ENCODE peak calls at places on chromosomes 5 and 9, in six cellular contexts. One of them, this sample, is unnamed.
A peak's percentile ranks its signal among the peaks of the same experiment; 100 is the strongest.

GRCh38 chr9:84670106-84670800 is 724 bp downstream of the NTRK2 start:
- DNase-seq in mammary epithelial cell: no peak
- DNase-seq in neural progenitor cell: peak; percentile 80
- DNase-seq in HL-60: no peak
- DNase-seq in A549: no peak
- DNase-seq in CD8-positive, alpha-beta T cell: no peak
- DNase-seq in this sample: no peak

GRCh38 chr5:83964235-83964634 is 243.6 kb upstream of the HAPLN1 start:
- DNase-seq in neural progenitor cell: no peak
- DNase-seq in mammary epithelial cell: no peak
- DNase-seq in CD8-positive, alpha-beta T cell: no peak
- DNase-seq in A549: no peak
- DNase-seq in HL-60: peak; percentile 1
- DNase-seq in this sample: no peak

GRCh38 chr5:101543780-101544179 is 640.7 kb upstream of the ST8SIA4 start:
- DNase-seq in HL-60: no peak
- DNase-seq in neural progenitor cell: no peak
- DNase-seq in A549: peak; percentile 13
- DNase-seq in CD8-positive, alpha-beta T cell: no peak
- DNase-seq in mammary epithelial cell: no peak
- DNase-seq in this sample: no peak

GRCh38 chr9:95927288-95928004 is 52.0 kb downstream of the ERCC6L2 start:
- DNase-seq in CD8-positive, alpha-beta T cell: no peak
- DNase-seq in HL-60: no peak
- DNase-seq in neural progenitor cell: no peak
- DNase-seq in A549: no peak
- DNase-seq in mammary epithelial cell: no peak
- DNase-seq in this sample: no peak

GRCh38 chr5:10264569-10264968 is 14.5 kb downstream of the CCT5 start:
- DNase-seq in neural progenitor cell: no peak
- DNase-seq in mammary epithelial cell: no peak
- DNase-seq in A549: no peak
- DNase-seq in HL-60: no peak
- DNase-seq in CD8-positive, alpha-beta T cell: no peak
- DNase-seq in this sample: no peak

GRCh38 chr9:124222109-124222508 is 35.6 kb upstream of the NEK6 start:
- DNase-seq in A549: no peak
- DNase-seq in neural progenitor cell: no peak
- DNase-seq in CD8-positive, alpha-beta T cell: no peak
- DNase-seq in mammary epithelial cell: no peak
- DNase-seq in HL-60: no peak
- DNase-seq in this sample: no peak

GRCh38 chr5:77852514-77853352 is 76.6 kb upstream of the TBCA start:
- DNase-seq in mammary epithelial cell: peak; percentile 54
- DNase-seq in neural progenitor cell: peak; percentile 85
- DNase-seq in CD8-positive, alpha-beta T cell: no peak
- DNase-seq in HL-60: peak; percentile 4
- DNase-seq in A549: peak; percentile 65
- DNase-seq in this sample: no peak

GRCh38 chr5:87076931-87077330 is 190.8 kb upstream of the RASA1 start:
- DNase-seq in mammary epithelial cell: peak; percentile 49
- DNase-seq in neural progenitor cell: no peak
- DNase-seq in CD8-positive, alpha-beta T cell: no peak
- DNase-seq in A549: no peak
- DNase-seq in HL-60: no peak
- DNase-seq in this sample: no peak

GRCh38 chr9:96383165-96383939 is at the start of gene SLC35D2:
- DNase-seq in neural progenitor cell: peak; percentile 84
- DNase-seq in mammary epithelial cell: peak; percentile 56
- DNase-seq in CD8-positive, alpha-beta T cell: peak; percentile 11
- DNase-seq in A549: peak; percentile 64
- DNase-seq in HL-60: peak; percentile 3
- DNase-seq in this sample: peak; percentile 9

GRCh38 chr9:106648799-106649198 is 214.2 kb upstream of the ZNF462 start:
- DNase-seq in HL-60: no peak
- DNase-seq in CD8-positive, alpha-beta T cell: no peak
- DNase-seq in A549: no peak
- DNase-seq in neural progenitor cell: no peak
- DNase-seq in mammary epithelial cell: peak; percentile 15
- DNase-seq in this sample: no peak

GRCh38 chr5:1399737-1400136 is 45.5 kb downstream of the SLC6A3 start:
- DNase-seq in neural progenitor cell: no peak
- DNase-seq in CD8-positive, alpha-beta T cell: no peak
- DNase-seq in A549: no peak
- DNase-seq in mammary epithelial cell: no peak
- DNase-seq in HL-60: no peak
- DNase-seq in this sample: no peak

GRCh38 chr9:136028760-136029470 is 66.2 kb downstream of the NACC2 start:
- DNase-seq in A549: no peak
- DNase-seq in CD8-positive, alpha-beta T cell: no peak
- DNase-seq in neural progenitor cell: no peak
- DNase-seq in mammary epithelial cell: no peak
- DNase-seq in HL-60: no peak
- DNase-seq in this sample: no peak

GRCh38 chr5:122129332-122129731 is at the start of gene ZNF474:
- DNase-seq in A549: peak; percentile 76
- DNase-seq in mammary epithelial cell: peak; percentile 97
- DNase-seq in CD8-positive, alpha-beta T cell: no peak
- DNase-seq in HL-60: no peak
- DNase-seq in neural progenitor cell: peak; percentile 90
- DNase-seq in this sample: peak; percentile 86

GRCh38 chr5:110625376-110625999 is 101.0 kb downstream of the TMEM232 start:
- DNase-seq in CD8-positive, alpha-beta T cell: no peak
- DNase-seq in HL-60: no peak
- DNase-seq in mammary epithelial cell: peak; percentile 2
- DNase-seq in neural progenitor cell: peak; percentile 31
- DNase-seq in A549: peak; percentile 20
- DNase-seq in this sample: peak; percentile 15

GRCh38 chr5:112995764-112996618 is 19.4 kb downstream of the DCP2 start:
- DNase-seq in CD8-positive, alpha-beta T cell: peak; percentile 71
- DNase-seq in mammary epithelial cell: peak; percentile 46
- DNase-seq in A549: peak; percentile 64
- DNase-seq in HL-60: peak; percentile 40
- DNase-seq in neural progenitor cell: peak; percentile 69
- DNase-seq in this sample: no peak

GRCh38 chr9:573551-574410 is 267.7 kb upstream of the DMRT1 start:
- DNase-seq in mammary epithelial cell: no peak
- DNase-seq in HL-60: no peak
- DNase-seq in CD8-positive, alpha-beta T cell: no peak
- DNase-seq in neural progenitor cell: peak; percentile 43
- DNase-seq in A549: no peak
- DNase-seq in this sample: no peak

GRCh38 chr5:159504106-159504856 is 174.0 kb upstream of the IL12B start:
- DNase-seq in HL-60: no peak
- DNase-seq in mammary epithelial cell: no peak
- DNase-seq in neural progenitor cell: no peak
- DNase-seq in CD8-positive, alpha-beta T cell: no peak
- DNase-seq in A549: no peak
- DNase-seq in this sample: no peak

GRCh38 chr9:1604942-1605560 is 410.1 kb upstream of the SMARCA2 start:
- DNase-seq in mammary epithelial cell: peak; percentile 8
- DNase-seq in neural progenitor cell: no peak
- DNase-seq in A549: peak; percentile 28
- DNase-seq in CD8-positive, alpha-beta T cell: no peak
- DNase-seq in HL-60: no peak
- DNase-seq in this sample: peak; percentile 14

GRCh38 chr9:131436865-131437271 is 43.0 kb downstream of the PRRC2B start:
- DNase-seq in neural progenitor cell: no peak
- DNase-seq in HL-60: no peak
- DNase-seq in CD8-positive, alpha-beta T cell: no peak
- DNase-seq in mammary epithelial cell: no peak
- DNase-seq in A549: no peak
- DNase-seq in this sample: no peak

GRCh38 chr5:74562116-74562515 is 78.4 kb downstream of the ENC1 start:
- DNase-seq in A549: no peak
- DNase-seq in mammary epithelial cell: no peak
- DNase-seq in neural progenitor cell: no peak
- DNase-seq in CD8-positive, alpha-beta T cell: no peak
- DNase-seq in HL-60: no peak
- DNase-seq in this sample: no peak

GRCh38 chr5:67536892-67537291 is 340.3 kb upstream of the CD180 start:
- DNase-seq in neural progenitor cell: no peak
- DNase-seq in mammary epithelial cell: no peak
- DNase-seq in A549: no peak
- DNase-seq in CD8-positive, alpha-beta T cell: no peak
- DNase-seq in HL-60: no peak
- DNase-seq in this sample: no peak

GRCh38 chr9:114203410-114204140 is 48.2 kb downstream of the COL27A1 start:
- DNase-seq in neural progenitor cell: no peak
- DNase-seq in mammary epithelial cell: peak; percentile 65
- DNase-seq in HL-60: no peak
- DNase-seq in A549: no peak
- DNase-seq in CD8-positive, alpha-beta T cell: no peak
- DNase-seq in this sample: peak; percentile 39

GRCh38 chr5:113682497-113683136 is 169.1 kb downstream of the YTHDC2 start:
- DNase-seq in mammary epithelial cell: no peak
- DNase-seq in A549: peak; percentile 3
- DNase-seq in neural progenitor cell: peak; percentile 40
- DNase-seq in CD8-positive, alpha-beta T cell: no peak
- DNase-seq in HL-60: no peak
- DNase-seq in this sample: peak; percentile 20

GRCh38 chr9:133368249-133368881 is 7.5 kb downstream of the SURF4 start:
- DNase-seq in neural progenitor cell: no peak
- DNase-seq in CD8-positive, alpha-beta T cell: no peak
- DNase-seq in A549: no peak
- DNase-seq in mammary epithelial cell: no peak
- DNase-seq in HL-60: no peak
- DNase-seq in this sample: no peak

GRCh38 chr9:82247318-82247717 is 258.7 kb downstream of the SPATA31D1 start:
- DNase-seq in neural progenitor cell: no peak
- DNase-seq in A549: no peak
- DNase-seq in HL-60: peak; percentile 88
- DNase-seq in CD8-positive, alpha-beta T cell: no peak
- DNase-seq in mammary epithelial cell: no peak
- DNase-seq in this sample: no peak

GRCh38 chr9:90896231-90896630 is 94.6 kb downstream of the SYK start:
- DNase-seq in A549: no peak
- DNase-seq in neural progenitor cell: no peak
- DNase-seq in HL-60: no peak
- DNase-seq in CD8-positive, alpha-beta T cell: no peak
- DNase-seq in mammary epithelial cell: no peak
- DNase-seq in this sample: no peak

GRCh38 chr5:1104327-1105006 is 7.4 kb downstream of the SLC12A7 start:
- DNase-seq in HL-60: peak; percentile 59
- DNase-seq in mammary epithelial cell: no peak
- DNase-seq in neural progenitor cell: no peak
- DNase-seq in CD8-positive, alpha-beta T cell: no peak
- DNase-seq in A549: no peak
- DNase-seq in this sample: no peak

GRCh38 chr5:2203774-2204173 is 321.0 kb upstream of the IRX4 start:
- DNase-seq in A549: no peak
- DNase-seq in CD8-positive, alpha-beta T cell: no peak
- DNase-seq in HL-60: no peak
- DNase-seq in neural progenitor cell: no peak
- DNase-seq in mammary epithelial cell: no peak
- DNase-seq in this sample: no peak

GRCh38 chr9:69583641-69584234 is 88.4 kb downstream of the APBA1 start:
- DNase-seq in HL-60: no peak
- DNase-seq in A549: no peak
- DNase-seq in mammary epithelial cell: no peak
- DNase-seq in CD8-positive, alpha-beta T cell: no peak
- DNase-seq in neural progenitor cell: no peak
- DNase-seq in this sample: no peak

GRCh38 chr9:119453490-119453911 is 84.3 kb upstream of the BRINP1 start:
- DNase-seq in A549: no peak
- DNase-seq in HL-60: no peak
- DNase-seq in CD8-positive, alpha-beta T cell: no peak
- DNase-seq in mammary epithelial cell: peak; percentile 86
- DNase-seq in neural progenitor cell: no peak
- DNase-seq in this sample: peak; percentile 96
- TF ChIP-seq CTCF in A549: no peak
- TF ChIP-seq CTCF in HL-60: no peak
- TF ChIP-seq CTCF in CD8-positive, alpha-beta T cell: no peak
- TF ChIP-seq CTCF in mammary epithelial cell: no peak
- TF ChIP-seq CTCF in neural progenitor cell: no peak
- TF ChIP-seq CTCF in this sample: no peak

DNA sequence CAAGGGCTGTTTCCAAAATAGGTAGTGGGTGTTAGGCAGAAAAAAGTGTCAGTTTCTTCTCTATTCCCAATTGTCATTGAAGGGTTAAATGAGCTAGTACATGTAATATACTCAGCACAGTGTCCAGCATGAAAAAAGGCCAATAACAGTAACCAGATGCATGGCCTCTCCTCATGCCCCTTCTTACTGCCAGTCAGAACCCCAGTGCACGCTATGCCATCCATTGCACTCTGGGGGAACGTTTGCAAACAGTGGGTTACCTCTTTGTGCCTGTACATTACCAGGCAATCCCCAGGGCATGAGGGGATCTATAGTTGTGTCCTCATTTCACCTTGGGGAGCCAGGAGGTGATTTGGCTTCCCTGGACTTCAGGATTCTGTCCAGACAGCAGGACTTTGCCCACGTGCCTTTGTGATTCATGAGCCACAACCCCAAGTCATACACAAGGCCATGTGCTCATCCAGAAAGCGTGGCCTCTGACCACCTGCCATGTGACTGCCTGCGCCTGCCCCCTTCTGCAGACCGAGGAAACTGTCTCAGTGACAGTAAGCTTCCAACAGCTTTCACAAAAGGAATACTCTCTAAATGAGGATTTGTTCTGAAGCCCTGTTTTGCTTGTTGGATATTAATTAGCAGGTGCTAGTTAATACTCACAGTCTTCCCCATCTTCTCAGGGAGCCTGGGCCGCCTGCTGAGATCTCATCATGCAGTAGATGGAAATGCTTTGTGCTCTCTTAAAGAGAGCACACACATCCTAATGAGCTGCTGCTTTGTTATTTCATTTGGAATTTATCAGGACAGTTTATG is 36.8 kb upstream of the ANGPTL2 start:
- DNase-seq in neural progenitor cell: peak; percentile 70
- DNase-seq in HL-60: no peak
- DNase-seq in A549: peak; percentile 74
- DNase-seq in CD8-positive, alpha-beta T cell: no peak
- DNase-seq in mammary epithelial cell: peak; percentile 51
- DNase-seq in this sample: no peak
- H3K27ac ChIP-seq in neural progenitor cell: no peak overlapping the region
- H3K27ac ChIP-seq in HL-60: no peak overlapping the region
- H3K27ac ChIP-seq in A549: peak overlapping the region; percentile 60
- H3K27ac ChIP-seq in CD8-positive, alpha-beta T cell: no peak overlapping the region
- H3K27ac ChIP-seq in mammary epithelial cell: no peak overlapping the region
- H3K27ac ChIP-seq in this sample: no peak overlapping the region

DNA sequence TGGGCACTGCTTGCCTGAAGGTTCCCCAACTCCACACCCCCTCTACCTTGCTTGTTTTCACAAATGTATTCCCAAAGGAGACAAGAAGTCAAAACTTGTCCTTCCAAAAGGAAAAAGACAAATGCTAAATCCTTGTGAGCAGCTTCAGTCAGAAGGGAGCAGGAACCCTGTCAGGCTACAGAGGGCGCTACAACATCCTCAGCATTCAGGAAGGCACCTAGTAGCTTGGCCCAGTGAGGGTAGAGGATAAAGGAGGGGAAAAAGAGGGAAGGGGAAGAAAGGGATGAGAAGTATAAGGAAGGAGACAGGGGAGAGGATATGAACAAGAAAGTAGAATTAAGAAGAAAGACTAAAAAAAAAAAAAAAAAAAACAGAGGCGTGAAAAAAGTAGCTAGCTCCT is 97.5 kb downstream of the MLLT3 start:
- DNase-seq in A549: peak; percentile 46
- DNase-seq in CD8-positive, alpha-beta T cell: no peak
- DNase-seq in mammary epithelial cell: no peak
- DNase-seq in HL-60: no peak
- DNase-seq in neural progenitor cell: peak; percentile 59
- DNase-seq in this sample: no peak
- TF ChIP-seq CTCF in A549: peak; percentile 29
- TF ChIP-seq CTCF in CD8-positive, alpha-beta T cell: peak; percentile 22
- TF ChIP-seq CTCF in mammary epithelial cell: peak; percentile 25
- TF ChIP-seq CTCF in HL-60: no peak
- TF ChIP-seq CTCF in neural progenitor cell: peak; percentile 72
- TF ChIP-seq CTCF in this sample: peak; percentile 54

GRCh38 chr5:126443374-126443851 is 20.2 kb downstream of the GRAMD2B start:
- DNase-seq in A549: no peak
- DNase-seq in CD8-positive, alpha-beta T cell: no peak
- DNase-seq in mammary epithelial cell: no peak
- DNase-seq in HL-60: no peak
- DNase-seq in neural progenitor cell: no peak
- DNase-seq in this sample: no peak
- H3K27ac ChIP-seq in A549: no peak overlapping the region
- H3K27ac ChIP-seq in CD8-positive, alpha-beta T cell: no peak overlapping the region
- H3K27ac ChIP-seq in mammary epithelial cell: peak overlapping the region; percentile 21
- H3K27ac ChIP-seq in HL-60: no peak overlapping the region
- H3K27ac ChIP-seq in neural progenitor cell: no peak overlapping the region
- H3K27ac ChIP-seq in this sample: no peak overlapping the region